ENCODE peak calls at places on chromosomes 4 and X, in eight cellular contexts. W, P, L, K, G, X, I and S are unnamed samples.

GRCh38 chrX:136147320-136147901 is at the start of gene FHL1:
- DNase-seq in W (peak), G (peak), P (peak), X (peak), K (peak), I (no peak), L (no peak), S (no peak)

GRCh38 chr4:6772223-6772928 is 10.2 kb upstream of the KIAA0232 start:
- DNase-seq in X (no peak), I (no peak), W (no peak), K (no peak), P (no peak), L (no peak), G (no peak), S (peak)

GRCh38 chr4:77697860-77698599 is 92.4 kb downstream of the CXCL13 start:
- DNase-seq in I (peak), X (no peak), G (no peak), P (peak), L (no peak), K (no peak), W (no peak), S (peak)

GRCh38 chrX:108122748-108123147 is 31.2 kb downstream of the ATG4A start:
- DNase-seq in K (no peak), P (no peak), L (no peak), X (no peak), W (no peak), I (peak), G (no peak), S (no peak)

GRCh38 chr4:154687840-154688239 is 56.0 kb upstream of the LRAT start:
- DNase-seq in P (no peak), X (no peak), W (no peak), K (no peak), G (no peak), L (no peak), I (no peak), S (no peak)

GRCh38 chr4:57020467-57021101 is 41.9 kb downstream of the POLR2B start:
- DNase-seq in P (peak), W (no peak), K (no peak), I (peak), L (no peak), X (no peak), G (no peak), S (no peak)

GRCh38 chr4:75513529-75514130 is 573 bp downstream of the RCHY1 start:
- DNase-seq in X (peak), K (no peak), W (no peak), P (peak), I (peak), G (no peak), L (no peak), S (no peak)

GRCh38 chrX:53279296-53280237 is 1.8 kb downstream of the IQSEC2 start:
- DNase-seq in W (no peak), L (no peak), I (no peak), K (no peak), G (no peak), P (no peak), X (no peak), S (no peak)

GRCh38 chr4:170339522-170339921 is 249.8 kb upstream of the AADAT start:
- DNase-seq in W (no peak), L (no peak), K (no peak), I (no peak), G (no peak), P (no peak), X (no peak), S (no peak)

GRCh38 chr4:105748222-105748621 is 39.6 kb downstream of the GSTCD start:
- DNase-seq in I (no peak), X (no peak), P (no peak), L (no peak), K (no peak), G (no peak), W (no peak), S (no peak)

GRCh38 chr4:111991797-111992196 is 153.5 kb upstream of the FAM241A start:
- DNase-seq in L (no peak), G (no peak), X (no peak), P (peak), K (no peak), I (peak), W (no peak), S (peak)